ENCODE peak calls at places on chromosomes 6 and 20, in seven cellular contexts. One of them, this sample, is unnamed.

GRCh38 chr6:118869350-118869749 is 24.6 kb upstream of the ASF1A start:
- DNase-seq in HCT116: no peak
- DNase-seq in SK-N-SH: no peak
- DNase-seq in H1: no peak
- DNase-seq in HepG2: no peak
- DNase-seq in K562: no peak
- DNase-seq in GM12878: no peak
- DNase-seq in this sample: no peak

GRCh38 chr6:498795-499231 is 107.3 kb downstream of the IRF4 start:
- DNase-seq in HCT116: no peak
- DNase-seq in SK-N-SH: no peak
- DNase-seq in H1: no peak
- DNase-seq in HepG2: no peak
- DNase-seq in K562: no peak
- DNase-seq in GM12878: peak
- DNase-seq in this sample: no peak

GRCh38 chr6:74357329-74357728 is 661.3 kb downstream of the CD109 start:
- DNase-seq in HCT116: no peak
- DNase-seq in SK-N-SH: no peak
- DNase-seq in H1: no peak
- DNase-seq in HepG2: no peak
- DNase-seq in K562: no peak
- DNase-seq in GM12878: no peak
- DNase-seq in this sample: no peak

GRCh38 chr20:63089051-63089907 is 82.5 kb upstream of the BHLHE23 start:
- DNase-seq in HCT116: no peak
- DNase-seq in SK-N-SH: peak
- DNase-seq in H1: no peak
- DNase-seq in HepG2: no peak
- DNase-seq in K562: no peak
- DNase-seq in GM12878: no peak
- DNase-seq in this sample: peak

GRCh38 chr6:122122686-122123085 is 276.8 kb upstream of the HSF2 start:
- DNase-seq in HCT116: no peak
- DNase-seq in SK-N-SH: no peak
- DNase-seq in H1: no peak
- DNase-seq in HepG2: no peak
- DNase-seq in K562: no peak
- DNase-seq in GM12878: no peak
- DNase-seq in this sample: no peak

GRCh38 chr6:155154158-155154830 is 109.5 kb upstream of the CLDN20 start:
- DNase-seq in HCT116: no peak
- DNase-seq in SK-N-SH: peak
- DNase-seq in H1: no peak
- DNase-seq in HepG2: peak
- DNase-seq in K562: peak
- DNase-seq in GM12878: no peak
- DNase-seq in this sample: peak

GRCh38 chr6:108669673-108670072 is 109.0 kb downstream of the FOXO3 start:
- DNase-seq in HCT116: no peak
- DNase-seq in SK-N-SH: no peak
- DNase-seq in H1: no peak
- DNase-seq in HepG2: no peak
- DNase-seq in K562: no peak
- DNase-seq in GM12878: no peak
- DNase-seq in this sample: no peak

GRCh38 chr20:7694940-7695567 is 245.2 kb downstream of the HAO1 start:
- DNase-seq in HCT116: no peak
- DNase-seq in SK-N-SH: no peak
- DNase-seq in H1: no peak
- DNase-seq in HepG2: no peak
- DNase-seq in K562: no peak
- DNase-seq in GM12878: no peak
- DNase-seq in this sample: no peak

GRCh38 chr6:32086661-32087573 is 22.2 kb downstream of the TNXB start:
- DNase-seq in HCT116: no peak
- DNase-seq in SK-N-SH: no peak
- DNase-seq in H1: no peak
- DNase-seq in HepG2: peak
- DNase-seq in K562: no peak
- DNase-seq in GM12878: peak
- DNase-seq in this sample: no peak

GRCh38 chr20:25320035-25320800 is 70.4 kb downstream of the ABHD12 start:
- DNase-seq in HCT116: no peak
- DNase-seq in SK-N-SH: peak
- DNase-seq in H1: no peak
- DNase-seq in HepG2: no peak
- DNase-seq in K562: no peak
- DNase-seq in GM12878: no peak
- DNase-seq in this sample: no peak

GRCh38 chr6:127279815-127280214 is 13.2 kb downstream of the RNF146 start:
- DNase-seq in HCT116: no peak
- DNase-seq in SK-N-SH: no peak
- DNase-seq in H1: no peak
- DNase-seq in HepG2: no peak
- DNase-seq in K562: no peak
- DNase-seq in GM12878: no peak
- DNase-seq in this sample: no peak

GRCh38 chr6:12593720-12594540 is 122.6 kb upstream of the PHACTR1 start:
- DNase-seq in HCT116: no peak
- DNase-seq in SK-N-SH: no peak
- DNase-seq in H1: no peak
- DNase-seq in HepG2: peak
- DNase-seq in K562: peak
- DNase-seq in GM12878: no peak
- DNase-seq in this sample: no peak

GRCh38 chr20:17895641-17896246 is 72.8 kb downstream of the SNX5 start:
- DNase-seq in HCT116: no peak
- DNase-seq in SK-N-SH: no peak
- DNase-seq in H1: no peak
- DNase-seq in HepG2: no peak
- DNase-seq in K562: peak
- DNase-seq in GM12878: peak
- DNase-seq in this sample: no peak

GRCh38 chr6:22828179-22829062 is 259.1 kb downstream of the HDGFL1 start:
- DNase-seq in HCT116: peak
- DNase-seq in SK-N-SH: peak
- DNase-seq in H1: no peak
- DNase-seq in HepG2: peak
- DNase-seq in K562: peak
- DNase-seq in GM12878: no peak
- DNase-seq in this sample: peak

GRCh38 chr6:142805042-142805441 is 139.9 kb downstream of the HIVEP2 start:
- DNase-seq in HCT116: no peak
- DNase-seq in SK-N-SH: no peak
- DNase-seq in H1: no peak
- DNase-seq in HepG2: no peak
- DNase-seq in K562: no peak
- DNase-seq in GM12878: no peak
- DNase-seq in this sample: no peak

GRCh38 chr6:107488875-107489635 is 862 bp upstream of the SOBP start:
- DNase-seq in HCT116: no peak
- DNase-seq in SK-N-SH: peak
- DNase-seq in H1: no peak
- DNase-seq in HepG2: peak
- DNase-seq in K562: peak
- DNase-seq in GM12878: no peak
- DNase-seq in this sample: no peak

GRCh38 chr6:14037402-14038277 is 79.9 kb upstream of the CD83 start:
- DNase-seq in HCT116: no peak
- DNase-seq in SK-N-SH: no peak
- DNase-seq in H1: no peak
- DNase-seq in HepG2: no peak
- DNase-seq in K562: no peak
- DNase-seq in GM12878: no peak
- DNase-seq in this sample: no peak

GRCh38 chr6:64520050-64520449 is 884.4 kb downstream of the PHF3 start:
- DNase-seq in HCT116: no peak
- DNase-seq in SK-N-SH: no peak
- DNase-seq in H1: no peak
- DNase-seq in HepG2: no peak
- DNase-seq in K562: no peak
- DNase-seq in GM12878: peak
- DNase-seq in this sample: no peak

GRCh38 chr20:62392621-62393164 is 5.8 kb downstream of the RPS21 start:
- DNase-seq in HCT116: no peak
- DNase-seq in SK-N-SH: no peak
- DNase-seq in H1: no peak
- DNase-seq in HepG2: no peak
- DNase-seq in K562: no peak
- DNase-seq in GM12878: no peak
- DNase-seq in this sample: no peak

GRCh38 chr6:3808759-3809514 is 40.2 kb upstream of the FAM50B start:
- DNase-seq in HCT116: peak
- DNase-seq in SK-N-SH: no peak
- DNase-seq in H1: no peak
- DNase-seq in HepG2: peak
- DNase-seq in K562: no peak
- DNase-seq in GM12878: no peak
- DNase-seq in this sample: no peak

GRCh38 chr6:118680452-118681095 is 29.2 kb upstream of the CEP85L start:
- DNase-seq in HCT116: no peak
- DNase-seq in SK-N-SH: no peak
- DNase-seq in H1: no peak
- DNase-seq in HepG2: no peak
- DNase-seq in K562: no peak
- DNase-seq in GM12878: no peak
- DNase-seq in this sample: no peak

GRCh38 chr6:98641929-98642328 is 192.4 kb upstream of the POU3F2 start:
- DNase-seq in HCT116: no peak
- DNase-seq in SK-N-SH: no peak
- DNase-seq in H1: no peak
- DNase-seq in HepG2: peak
- DNase-seq in K562: no peak
- DNase-seq in GM12878: no peak
- DNase-seq in this sample: no peak

GRCh38 chr6:786946-787763 is 94.2 kb upstream of the EXOC2 start:
- DNase-seq in HCT116: peak
- DNase-seq in SK-N-SH: peak
- DNase-seq in H1: no peak
- DNase-seq in HepG2: peak
- DNase-seq in K562: peak
- DNase-seq in GM12878: no peak
- DNase-seq in this sample: no peak

GRCh38 chr6:150417899-150418824 is 49.4 kb downstream of the IYD start:
- DNase-seq in HCT116: peak
- DNase-seq in SK-N-SH: peak
- DNase-seq in H1: no peak
- DNase-seq in HepG2: peak
- DNase-seq in K562: peak
- DNase-seq in GM12878: peak
- DNase-seq in this sample: peak

GRCh38 chr6:51684603-51685002 is 402.8 kb downstream of the PKHD1 start:
- DNase-seq in HCT116: no peak
- DNase-seq in SK-N-SH: no peak
- DNase-seq in H1: no peak
- DNase-seq in HepG2: no peak
- DNase-seq in K562: no peak
- DNase-seq in GM12878: no peak
- DNase-seq in this sample: no peak

GRCh38 chr6:170067257-170067656 is 223.6 kb downstream of the DLL1 start:
- DNase-seq in HCT116: no peak
- DNase-seq in SK-N-SH: no peak
- DNase-seq in H1: no peak
- DNase-seq in HepG2: no peak
- DNase-seq in K562: no peak
- DNase-seq in GM12878: no peak
- DNase-seq in this sample: no peak

GRCh38 chr6:170063851-170064617 is 226.8 kb downstream of the DLL1 start:
- DNase-seq in HCT116: no peak
- DNase-seq in SK-N-SH: no peak
- DNase-seq in H1: no peak
- DNase-seq in HepG2: no peak
- DNase-seq in K562: no peak
- DNase-seq in GM12878: no peak
- DNase-seq in this sample: peak

GRCh38 chr6:170067923-170068360 is 222.9 kb downstream of the DLL1 start:
- DNase-seq in HCT116: no peak
- DNase-seq in SK-N-SH: no peak
- DNase-seq in H1: no peak
- DNase-seq in HepG2: no peak
- DNase-seq in K562: no peak
- DNase-seq in GM12878: no peak
- DNase-seq in this sample: no peak

GRCh38 chr6:170068496-170068895 is 222.4 kb downstream of the DLL1 start:
- DNase-seq in HCT116: no peak
- DNase-seq in SK-N-SH: no peak
- DNase-seq in H1: no peak
- DNase-seq in HepG2: no peak
- DNase-seq in K562: no peak
- DNase-seq in GM12878: no peak
- DNase-seq in this sample: no peak

DNA sequence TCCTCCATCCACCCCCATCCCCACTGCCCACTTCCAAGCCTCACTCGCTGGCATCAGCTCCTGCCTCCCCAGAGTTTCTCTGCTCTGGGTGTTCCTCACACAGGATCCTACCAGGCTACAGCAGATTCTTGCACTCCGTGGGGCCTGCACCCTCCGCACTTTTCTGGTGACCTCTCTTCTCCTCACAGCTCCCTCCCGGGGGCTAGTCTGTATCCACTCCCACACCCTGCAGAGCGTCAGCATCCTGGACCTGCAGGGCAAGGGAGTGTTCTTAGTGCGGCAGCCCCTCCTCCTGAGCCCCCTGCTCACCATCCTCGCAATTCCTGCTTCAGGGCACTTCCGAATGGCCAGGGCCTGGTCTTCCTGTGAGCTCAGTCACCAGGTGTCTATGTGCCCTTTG is 224.2 kb downstream of the DLL1 start:
- DNase-seq in HCT116: no peak
- DNase-seq in SK-N-SH: no peak
- DNase-seq in H1: no peak
- DNase-seq in HepG2: no peak
- DNase-seq in K562: no peak
- DNase-seq in GM12878: no peak
- DNase-seq in this sample: no peak
- TF ChIP-seq JUND in HCT116: no peak
- TF ChIP-seq JUND in SK-N-SH: no peak
- TF ChIP-seq JUND in H1: no peak
- TF ChIP-seq JUND in HepG2: no peak
- TF ChIP-seq JUND in K562: no peak
- TF ChIP-seq JUND in GM12878: no peak
- TF ChIP-seq JUND in this sample: no peak

GRCh38 chr6:87803784-87804183 is 101.8 kb upstream of the AKIRIN2 start:
- DNase-seq in HCT116: no peak
- DNase-seq in SK-N-SH: no peak
- DNase-seq in H1: no peak
- DNase-seq in HepG2: no peak
- DNase-seq in K562: no peak
- DNase-seq in GM12878: no peak
- DNase-seq in this sample: no peak
- TF ChIP-seq JUND in HCT116: no peak
- TF ChIP-seq JUND in SK-N-SH: no peak
- TF ChIP-seq JUND in H1: no peak
- TF ChIP-seq JUND in HepG2: no peak
- TF ChIP-seq JUND in K562: no peak
- TF ChIP-seq JUND in GM12878: no peak
- TF ChIP-seq JUND in this sample: no peak

GRCh38 chr6:6537488-6537887 is 51.0 kb upstream of the LY86 start:
- DNase-seq in HCT116: no peak
- DNase-seq in SK-N-SH: no peak
- DNase-seq in H1: no peak
- DNase-seq in HepG2: no peak
- DNase-seq in K562: no peak
- DNase-seq in GM12878: no peak
- DNase-seq in this sample: no peak
- TF ChIP-seq JUND in HCT116: no peak
- TF ChIP-seq JUND in SK-N-SH: no peak
- TF ChIP-seq JUND in H1: no peak
- TF ChIP-seq JUND in HepG2: no peak
- TF ChIP-seq JUND in K562: no peak
- TF ChIP-seq JUND in GM12878: no peak
- TF ChIP-seq JUND in this sample: no peak

GRCh38 chr6:156980515-156980914 is 203.3 kb downstream of the ARID1B start:
- DNase-seq in HCT116: no peak
- DNase-seq in SK-N-SH: peak
- DNase-seq in H1: no peak
- DNase-seq in HepG2: no peak
- DNase-seq in K562: no peak
- DNase-seq in GM12878: no peak
- DNase-seq in this sample: no peak
- TF ChIP-seq JUND in HCT116: no peak
- TF ChIP-seq JUND in SK-N-SH: no peak
- TF ChIP-seq JUND in H1: no peak
- TF ChIP-seq JUND in HepG2: no peak
- TF ChIP-seq JUND in K562: no peak
- TF ChIP-seq JUND in GM12878: no peak
- TF ChIP-seq JUND in this sample: no peak

This sample was measured in T47D.